ENCODE peak calls at places on chromosome 3, in five cellular contexts. S is H1, P is HepG2, X is SK-N-SH, D is HCT116. V is an unnamed sample.

GRCh38 chr3:73530030-73530411 is 94.7 kb downstream of the PDZRN3 start:
- DNase-seq in X (no peak), D (no peak), P (no peak), S (no peak), V (no peak)

GRCh38 chr3:116442331-116443021 is 2.8 kb downstream of the LSAMP start:
- DNase-seq in X (no peak), D (no peak), P (no peak), S (no peak), V (no peak)

GRCh38 chr3:38579146-38579545 is 70.3 kb downstream of the SCN5A start:
- DNase-seq in P (peak), S (no peak), D (no peak), X (peak), V (no peak)

GRCh38 chr3:25555695-25556094 is 109.0 kb downstream of the TOP2B start:
- DNase-seq in P (no peak), S (no peak), D (no peak), X (no peak), V (no peak)

GRCh38 chr3:27591811-27592210 is 107.6 kb upstream of the SLC4A7 start:
- DNase-seq in P (no peak), X (no peak), D (no peak), S (no peak), V (no peak)

GRCh38 chr3:166444336-166444735 is 607.1 kb upstream of the BCHE start:
- DNase-seq in P (no peak), X (no peak), D (no peak), S (no peak), V (no peak)

GRCh38 chr3:148551767-148552260 is 145.9 kb upstream of the AGTR1 start:
- DNase-seq in X (no peak), S (no peak), D (no peak), P (no peak), V (no peak)

GRCh38 chr3:160981217-160981938 is 123.8 kb downstream of the B3GALNT1 start:
- DNase-seq in D (no peak), X (no peak), S (no peak), P (no peak), V (no peak)

GRCh38 chr3:71973337-71974030 is 188.5 kb upstream of the PROK2 start:
- DNase-seq in X (no peak), S (no peak), P (no peak), D (no peak), V (no peak)

GRCh38 chr3:155835341-155836071 is 18.7 kb downstream of the SLC33A1 start:
- DNase-seq in D (no peak), P (no peak), S (no peak), X (no peak), V (no peak)

GRCh38 chr3:169669816-169670215 is 6.3 kb upstream of the MECOM start:
- DNase-seq in D (no peak), P (no peak), X (no peak), S (no peak), V (no peak)

GRCh38 chr3:139447486-139447885 is 28.8 kb downstream of the RBP2 start:
- DNase-seq in S (no peak), P (no peak), D (no peak), X (no peak), V (no peak)

GRCh38 chr3:11077466-11077865 is 76.8 kb upstream of the HRH1 start:
- DNase-seq in S (no peak), X (no peak), P (no peak), D (no peak), V (no peak)

GRCh38 chr3:174356596-174356995 is 502.5 kb upstream of the NAALADL2 start:
- DNase-seq in X (no peak), P (no peak), D (no peak), S (no peak), V (no peak)

GRCh38 chr3:180970931-180971330 is 18.6 kb downstream of the DNAJC19 start:
- DNase-seq in X (no peak), S (no peak), D (no peak), P (no peak), V (no peak)

GRCh38 chr3:186785517-186786018 is 2.2 kb downstream of the EIF4A2 start:
- DNase-seq in X (no peak), P (no peak), D (no peak), S (no peak), V (no peak)

GRCh38 chr3:122416966-122417365 is 1.1 kb upstream of the WDR5B start:
- DNase-seq in X (no peak), D (no peak), P (no peak), S (no peak), V (no peak)

GRCh38 chr3:175378348-175378747 is 519.2 kb downstream of the NAALADL2 start:
- DNase-seq in P (no peak), S (no peak), X (no peak), D (no peak), V (no peak)

GRCh38 chr3:136716629-136717028 is 35.5 kb downstream of the STAG1 start:
- DNase-seq in X (no peak), P (no peak), D (no peak), S (no peak), V (no peak)

GRCh38 chr3:136708339-136708985 is 43.7 kb downstream of the STAG1 start:
- DNase-seq in P (no peak), D (no peak), S (no peak), X (no peak), V (no peak)

GRCh38 chr3:136711277-136711676 is 40.9 kb downstream of the STAG1 start:
- DNase-seq in X (no peak), D (no peak), P (no peak), S (no peak), V (no peak)

DNA sequence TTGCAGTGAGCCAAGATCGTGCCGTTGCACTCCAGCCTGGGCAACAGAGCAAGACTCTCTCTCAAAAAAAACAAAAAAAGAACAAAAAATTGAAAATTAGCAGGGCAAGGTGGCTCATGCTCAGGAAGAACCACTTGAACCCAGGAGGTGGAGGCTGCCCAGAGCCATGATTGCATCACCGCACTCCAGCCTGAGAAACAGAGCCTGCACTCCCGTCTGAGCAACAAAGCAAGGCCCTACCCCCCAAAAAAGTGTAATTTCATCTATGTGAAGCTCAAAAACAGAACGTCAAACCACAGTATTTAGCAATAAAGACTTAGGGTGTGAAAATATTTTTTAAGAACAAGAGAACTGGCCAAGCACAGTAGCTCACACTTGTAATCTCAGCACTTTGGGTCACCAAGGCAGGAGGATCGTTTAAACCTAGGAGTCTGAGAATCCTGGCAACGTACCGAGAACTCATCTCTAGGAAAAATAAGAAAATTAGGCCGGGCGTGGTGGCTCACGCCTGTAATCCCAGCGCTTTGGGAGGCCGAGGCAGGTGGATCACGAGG is 38.1 kb downstream of the STAG1 start:
- DNase-seq in P (no peak), D (no peak), X (no peak), S (no peak), V (no peak)
- TF ChIP-seq YY1 in P (no peak), D (no peak), X (no peak), S (no peak), V (no peak)

DNA sequence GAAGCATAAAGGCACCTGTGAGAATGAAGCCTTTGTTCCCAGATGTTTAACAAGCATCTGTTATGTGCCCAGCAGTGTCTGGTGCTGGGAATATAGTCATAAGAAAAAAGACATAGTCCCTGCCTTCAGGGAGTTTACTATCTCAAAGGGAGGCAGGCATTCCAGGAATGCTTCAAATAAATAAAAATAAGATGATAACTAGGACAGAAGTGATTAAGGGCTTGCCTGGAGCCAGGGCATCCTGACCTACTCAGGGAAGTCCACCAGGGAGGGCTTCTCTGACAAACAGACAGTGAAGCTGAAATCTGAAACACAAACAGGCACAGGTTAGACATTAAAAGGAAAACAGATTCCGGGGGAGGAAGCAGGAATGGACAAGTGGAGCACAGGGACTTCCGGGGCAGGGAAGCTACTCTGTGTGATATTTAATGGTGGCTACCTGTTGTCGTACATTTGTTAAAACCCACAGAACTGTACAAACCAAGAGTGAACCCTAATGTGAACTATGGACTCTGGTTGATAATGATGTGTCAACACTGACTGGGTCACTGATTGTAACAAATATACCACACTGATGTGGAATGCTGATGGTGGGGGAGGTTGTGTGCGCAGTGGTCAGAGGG is 53.3 kb downstream of the ITGB5 start:
- DNase-seq in X (no peak), P (peak), D (no peak), S (no peak), V (no peak)
- H3K9ac ChIP-seq in X (no peak), P (peak), D (peak), S (no peak), V (no peak)

DNA sequence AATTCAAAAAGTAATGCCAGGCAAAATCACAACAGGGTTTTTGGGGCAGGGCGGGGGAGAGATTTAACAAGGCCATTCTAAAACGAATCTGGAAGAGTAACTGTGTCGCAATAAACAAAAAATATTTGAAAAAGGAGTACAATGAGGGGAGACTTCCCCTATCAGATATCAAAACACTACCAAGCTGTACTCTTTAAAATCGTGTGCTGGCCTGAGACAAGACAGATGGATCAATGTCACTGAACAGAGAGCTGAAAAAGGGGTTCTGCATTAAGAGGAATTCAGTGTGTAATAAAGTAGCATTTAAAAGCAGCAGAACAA is 59.2 kb downstream of the EPHB3 start:
- DNase-seq in X (no peak), P (no peak), S (no peak), D (no peak), V (no peak)
- TF ChIP-seq YY1 in X (no peak), P (no peak), S (no peak), D (no peak), V (no peak)

DNA sequence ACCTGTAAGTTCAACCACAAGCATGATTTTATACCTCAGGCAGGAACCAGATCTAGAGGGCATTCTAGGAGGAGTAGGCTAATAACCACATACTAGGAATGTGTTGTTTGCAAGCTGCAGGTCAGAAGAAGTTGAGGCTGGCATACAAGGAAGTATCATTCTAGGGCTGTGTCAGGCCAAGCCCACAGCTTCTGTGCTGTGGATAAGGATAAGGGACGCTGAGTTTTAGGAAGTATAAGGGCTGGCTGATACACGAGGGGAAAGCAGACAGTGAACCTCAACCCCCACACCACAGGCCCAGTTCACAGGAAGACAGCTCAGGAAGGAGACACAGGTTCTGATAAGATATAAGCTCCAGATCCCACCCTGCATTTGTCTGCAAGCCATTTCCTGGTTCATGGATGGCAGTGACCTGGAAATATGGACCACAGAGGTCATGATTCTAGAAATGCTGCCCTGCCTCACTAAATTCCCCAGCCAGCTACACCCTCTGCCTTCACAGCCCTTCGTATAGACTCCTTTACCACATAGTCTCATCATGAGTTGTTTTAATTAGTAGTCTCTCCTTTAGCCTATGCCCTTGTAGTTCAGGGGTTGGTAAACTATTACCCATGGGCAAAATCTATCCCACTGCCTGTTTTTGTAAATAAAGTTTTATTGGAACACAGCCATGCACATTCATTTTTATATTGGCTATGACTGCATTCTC is 260.7 kb downstream of the OPA1 start:
- DNase-seq in D (no peak), S (no peak), P (no peak), X (no peak), V (no peak)
- H3K9ac ChIP-seq in D (no peak), S (no peak), P (no peak), X (no peak), V (no peak)

GRCh38 chr3:127324080-127324479 is 36.2 kb upstream of the PRR20G start:
- DNase-seq in D (no peak), S (no peak), X (no peak), P (no peak), V (no peak)
- TF ChIP-seq YY1 in D (no peak), S (no peak), X (no peak), P (no peak), V (no peak)

GRCh38 chr3:59566481-59566975 is 516.7 kb upstream of the CFAP20DC start:
- DNase-seq in S (no peak), P (no peak), X (no peak), D (no peak), V (no peak)
- H3K9ac ChIP-seq in S (no peak), P (no peak), X (no peak), D (no peak), V (no peak)

DNA sequence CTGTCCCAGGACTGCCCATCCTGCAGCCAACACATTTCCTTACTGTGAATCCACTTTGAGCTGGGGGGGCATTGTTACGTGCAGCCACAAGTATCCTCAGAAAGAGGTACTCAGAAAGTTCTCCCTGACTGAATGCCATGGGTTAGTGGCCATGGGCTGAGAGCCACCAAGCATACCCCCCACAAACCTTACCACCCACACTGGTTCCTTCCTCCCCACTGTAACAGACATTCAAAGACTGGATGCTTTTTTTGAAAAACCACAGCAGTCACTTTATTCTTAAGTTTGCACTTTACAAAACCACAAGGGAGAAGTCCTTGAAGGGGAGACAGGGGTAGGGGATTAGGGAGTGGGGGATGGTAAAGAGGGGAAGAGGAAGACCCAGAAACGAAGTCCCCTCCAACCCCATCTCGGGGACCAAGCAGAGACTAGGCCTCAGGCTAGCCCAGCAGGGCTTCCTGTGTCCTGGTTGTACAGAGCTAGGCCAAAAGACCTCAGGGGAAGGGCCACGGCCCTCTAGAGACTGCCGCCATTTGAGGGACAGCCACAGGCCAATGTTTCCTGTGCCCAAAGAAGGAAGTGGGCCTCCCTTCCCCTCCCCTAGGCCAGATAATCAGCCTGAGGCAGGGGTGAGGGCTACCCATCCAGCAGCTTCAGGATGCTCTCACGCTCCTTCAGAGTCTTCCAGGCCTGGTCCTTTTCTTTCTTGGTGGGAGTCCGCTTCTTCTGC is 10.1 kb upstream of the CAMK1 start:
- DNase-seq in D (no peak), X (no peak), S (no peak), P (no peak), V (no peak)
- TF ChIP-seq YY1 in D (no peak), X (no peak), S (no peak), P (no peak), V (no peak)